ENCODE peak calls at places on chromosomes 16 and 17, in four cellular contexts. H is uterus, J is esophagus squamous epithelium, O is fibroblast of lung. P is an unnamed sample.
A peak's percentile ranks its signal among the peaks of the same experiment; 100 is the strongest.

GRCh38 chr16:64280317-64280716 is 841.5 kb downstream of the CDH11 start:
- DNase-seq in H (no peak), J (no peak), O (no peak), P (no peak)

GRCh38 chr17:50079334-50080095 is 15.6 kb upstream of the PDK2 start:
- DNase-seq in H (no peak), J (no peak), O (no peak), P (peak; percentile 86)

GRCh38 chr17:4536259-4536741 is 18.9 kb downstream of the MYBBP1A start:
- DNase-seq in H (peak; percentile 39), J (no peak), O (peak; percentile 32), P (no peak)

GRCh38 chr16:88306860-88307545 is 75.8 kb upstream of the ZNF469 start:
- DNase-seq in H (no peak), J (no peak), O (peak; percentile 99), P (peak; percentile 75)

GRCh38 chr17:12730931-12731521 is 58.3 kb upstream of the ARHGAP44 start:
- DNase-seq in H (peak; percentile 28), J (no peak), O (peak; percentile 68), P (no peak)

GRCh38 chr17:49461580-49461979 is 33.5 kb upstream of the NGFR start:
- DNase-seq in H (no peak), J (no peak), O (no peak), P (no peak)

GRCh38 chr17:6843241-6843890 is 11.8 kb upstream of the TEKT1 start:
- DNase-seq in H (no peak), J (no peak), O (peak; percentile 29), P (no peak)

GRCh38 chr17:6531575-6531974 is 24.8 kb downstream of the PITPNM3 start:
- DNase-seq in H (no peak), J (no peak), O (no peak), P (no peak)

GRCh38 chr17:66214893-66215528 is 14.2 kb downstream of the APOH start:
- DNase-seq in H (no peak), J (no peak), O (no peak), P (no peak)

GRCh38 chr17:2181206-2181983 is 122.2 kb downstream of the SMG6 start:
- DNase-seq in H (peak; percentile 87), J (no peak), O (peak; percentile 98), P (peak; percentile 55)

GRCh38 chr17:48725294-48726064 is 2.5 kb downstream of the PRAC2 start:
- DNase-seq in H (no peak), J (no peak), O (no peak), P (no peak)

GRCh38 chr16:52912565-52913173 is 140.0 kb downstream of the CHD9NB start:
- DNase-seq in H (peak; percentile 24), J (no peak), O (peak; percentile 41), P (peak; percentile 53)

GRCh38 chr16:81251871-81252270 is 13.4 kb downstream of the BCO1 start:
- DNase-seq in H (no peak), J (no peak), O (peak; percentile 81), P (no peak)

GRCh38 chr17:19263621-19264010 is 26.4 kb downstream of the EPN2 start:
- DNase-seq in H (no peak), J (no peak), O (peak; percentile 70), P (no peak)

GRCh38 chr16:88315543-88316105 is 67.1 kb upstream of the ZNF469 start:
- DNase-seq in H (peak; percentile 48), J (no peak), O (peak; percentile 76), P (peak; percentile 11)

GRCh38 chr17:80018917-80019651 is 16.6 kb downstream of the TBC1D16 start:
- DNase-seq in H (no peak), J (no peak), O (no peak), P (no peak)

GRCh38 chr16:3738541-3738940 is 21.2 kb upstream of the TRAP1 start:
- DNase-seq in H (no peak), J (no peak), O (no peak), P (no peak)

GRCh38 chr16:11547517-11547916 is 39.2 kb downstream of the LITAF start:
- DNase-seq in H (no peak), J (no peak), O (no peak), P (no peak)

GRCh38 chr17:42853004-42853403 is 2.0 kb downstream of the AOC3 start:
- DNase-seq in H (peak; percentile 56), J (no peak), O (no peak), P (no peak)

GRCh38 chr16:60478810-60479209 is 1557.4 kb downstream of the CDH8 start:
- DNase-seq in H (no peak), J (no peak), O (no peak), P (no peak)

GRCh38 chr16:55944377-55944802 is 69.2 kb upstream of the CES5A start:
- DNase-seq in H (peak; percentile 68), J (no peak), O (peak; percentile 47), P (peak; percentile 86)

GRCh38 chr17:47898246-47898645 is 2.2 kb downstream of the SP2 start:
- DNase-seq in H (no peak), J (no peak), O (no peak), P (no peak)

GRCh38 chr17:77247609-77248008 is 106.8 kb downstream of the SEC14L1 start:
- DNase-seq in H (no peak), J (no peak), O (no peak), P (no peak)

GRCh38 chr16:13136896-13137295 is 235.5 kb downstream of the SHISA9 start:
- DNase-seq in H (no peak), J (no peak), O (no peak), P (no peak)

GRCh38 chr16:88510091-88510719 is 57.1 kb downstream of the ZFPM1 start:
- DNase-seq in H (no peak), J (no peak), O (no peak), P (peak; percentile 75)

GRCh38 chr16:89326721-89327120 is 109.2 kb downstream of the ZNF778 start:
- DNase-seq in H (no peak), J (no peak), O (no peak), P (no peak)

GRCh38 chr16:75238853-75239371 is 12.5 kb downstream of the BCAR1 start:
- DNase-seq in H (no peak), J (no peak), O (no peak), P (no peak)
- H3K36me3 ChIP-seq in H (no peaks in the 10 kb centered on the region), J (peaks cover 79% of the 10 kb centered on the region), O (peaks cover 66% of the 10 kb centered on the region), P (no peaks in the 10 kb centered on the region)

GRCh38 chr16:29710227-29711219 is 31.5 kb downstream of the QPRT start:
- DNase-seq in H (no peak), J (no peak), O (peak; percentile 78), P (peak; percentile 79)
- H3K4me3 ChIP-seq in H (no peak overlapping the region), J (no peak overlapping the region), O (no peak overlapping the region), P (peak overlapping the region; percentile 4)

GRCh38 chr17:57275365-57275764 is 19.0 kb downstream of the MSI2 start:
- DNase-seq in H (no peak), J (no peak), O (no peak), P (no peak)
- H3K27ac ChIP-seq in H (no peak overlapping the region), J (no peak overlapping the region), O (no peak overlapping the region), P (no peak overlapping the region)

GRCh38 chr17:73208139-73208827 is 15.4 kb downstream of the COG1 start:
- DNase-seq in H (no peak), J (no peak), O (no peak), P (no peak)
- H3K36me3 ChIP-seq in H (no peaks in the 10 kb centered on the region), J (peaks cover 82% of the 10 kb centered on the region), O (peaks cover 13% of the 10 kb centered on the region), P (peaks cover 73% of the 10 kb centered on the region)

GRCh38 chr17:56125830-56126819 is 27.1 kb upstream of the ANKFN1 start:
- DNase-seq in H (no peak), J (no peak), O (peak; percentile 61), P (peak; percentile 47)

GRCh38 chr17:56136316-56136715 is 17.0 kb upstream of the ANKFN1 start:
- DNase-seq in H (no peak), J (no peak), O (peak; percentile 52), P (no peak)

GRCh38 chr17:56130030-56130429 is 23.2 kb upstream of the ANKFN1 start:
- DNase-seq in H (no peak), J (no peak), O (no peak), P (no peak)

DNA sequence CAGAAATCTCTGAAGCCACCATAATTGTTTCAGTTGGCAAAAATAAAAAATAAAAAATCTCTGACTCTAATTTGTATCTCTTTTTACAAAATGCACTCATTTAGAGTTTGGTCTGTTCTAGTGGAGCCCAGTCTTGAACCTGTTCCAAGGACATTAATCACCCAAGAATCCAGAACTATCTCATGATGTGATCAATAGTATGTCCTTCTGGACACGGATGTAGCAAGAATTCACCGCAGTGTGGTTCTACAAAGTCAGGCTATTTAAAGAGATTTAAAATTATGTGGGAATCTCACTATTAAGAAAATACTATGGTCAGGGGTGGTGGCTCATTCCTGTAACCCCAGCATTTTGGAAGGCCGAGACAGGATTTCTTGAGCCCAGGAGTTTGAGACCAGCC is 21.8 kb upstream of the ANKFN1 start:
- DNase-seq in H (no peak), J (no peak), O (peak; percentile 46), P (no peak)
- H3K4me3 ChIP-seq in H (no peak overlapping the region), J (no peak overlapping the region), O (no peak overlapping the region), P (no peak overlapping the region)

GRCh38 chr16:988465-989353 is 7.1 kb downstream of the SOX8 start:
- DNase-seq in H (no peak), J (no peak), O (no peak), P (peak; percentile 72)
- H3K27ac ChIP-seq in H (no peak overlapping the region), J (no peak overlapping the region), O (no peak overlapping the region), P (no peak overlapping the region)

P was measured in SJCRH30.